ENCODE peak calls at places on chromosome 15, in seven cellular contexts. One of them, this sample, is unnamed.

GRCh38 chr15:78059110-78059839 is 18.2 kb downstream of the TBC1D2B start:
- DNase-seq in astrocyte of the spinal cord: no peak
- DNase-seq in CD4-positive, alpha-beta T cell: no peak
- DNase-seq in stimulated activated CD8-positive, alpha-beta memory T cell treated with anti-CD3 and anti-CD28 coated beads, Interleukin-7, amount 100 ng/mL, for 24 hours: no peak
- DNase-seq in activated CD8-positive, alpha-beta T cell treated with anti-CD3 and anti-CD28 coated beads, Interleukin-2, amount 10 ng/mL, durations not matched to agents 7 days and 5 days: no peak
- DNase-seq in D341Med: no peak
- DNase-seq in astrocyte of the hippocampus: no peak
- DNase-seq in this sample: no peak

GRCh38 chr15:80635953-80636352 is 59.2 kb upstream of the ABHD17C start:
- DNase-seq in astrocyte of the spinal cord: no peak
- DNase-seq in CD4-positive, alpha-beta T cell: no peak
- DNase-seq in stimulated activated CD8-positive, alpha-beta memory T cell treated with anti-CD3 and anti-CD28 coated beads, Interleukin-7, amount 100 ng/mL, for 24 hours: no peak
- DNase-seq in activated CD8-positive, alpha-beta T cell treated with anti-CD3 and anti-CD28 coated beads, Interleukin-2, amount 10 ng/mL, durations not matched to agents 7 days and 5 days: no peak
- DNase-seq in D341Med: no peak
- DNase-seq in astrocyte of the hippocampus: no peak
- DNase-seq in this sample: no peak

GRCh38 chr15:42373936-42374335 is 14.6 kb downstream of the CAPN3 start:
- DNase-seq in astrocyte of the spinal cord: no peak
- DNase-seq in CD4-positive, alpha-beta T cell: no peak
- DNase-seq in stimulated activated CD8-positive, alpha-beta memory T cell treated with anti-CD3 and anti-CD28 coated beads, Interleukin-7, amount 100 ng/mL, for 24 hours: no peak
- DNase-seq in activated CD8-positive, alpha-beta T cell treated with anti-CD3 and anti-CD28 coated beads, Interleukin-2, amount 10 ng/mL, durations not matched to agents 7 days and 5 days: no peak
- DNase-seq in D341Med: no peak
- DNase-seq in astrocyte of the hippocampus: no peak
- DNase-seq in this sample: no peak

GRCh38 chr15:74442604-74443003 is 8.8 kb upstream of the SEMA7A start:
- DNase-seq in astrocyte of the spinal cord: no peak
- DNase-seq in CD4-positive, alpha-beta T cell: no peak
- DNase-seq in stimulated activated CD8-positive, alpha-beta memory T cell treated with anti-CD3 and anti-CD28 coated beads, Interleukin-7, amount 100 ng/mL, for 24 hours: no peak
- DNase-seq in activated CD8-positive, alpha-beta T cell treated with anti-CD3 and anti-CD28 coated beads, Interleukin-2, amount 10 ng/mL, durations not matched to agents 7 days and 5 days: no peak
- DNase-seq in D341Med: no peak
- DNase-seq in astrocyte of the hippocampus: no peak
- DNase-seq in this sample: no peak

GRCh38 chr15:48602358-48603122 is 43.0 kb downstream of the FBN1 start:
- DNase-seq in astrocyte of the spinal cord: peak
- DNase-seq in CD4-positive, alpha-beta T cell: no peak
- DNase-seq in stimulated activated CD8-positive, alpha-beta memory T cell treated with anti-CD3 and anti-CD28 coated beads, Interleukin-7, amount 100 ng/mL, for 24 hours: no peak
- DNase-seq in activated CD8-positive, alpha-beta T cell treated with anti-CD3 and anti-CD28 coated beads, Interleukin-2, amount 10 ng/mL, durations not matched to agents 7 days and 5 days: no peak
- DNase-seq in D341Med: no peak
- DNase-seq in astrocyte of the hippocampus: peak
- DNase-seq in this sample: no peak

GRCh38 chr15:41183580-41183979 is 47.0 kb downstream of the EXD1 start:
- DNase-seq in astrocyte of the spinal cord: peak
- DNase-seq in CD4-positive, alpha-beta T cell: no peak
- DNase-seq in stimulated activated CD8-positive, alpha-beta memory T cell treated with anti-CD3 and anti-CD28 coated beads, Interleukin-7, amount 100 ng/mL, for 24 hours: no peak
- DNase-seq in activated CD8-positive, alpha-beta T cell treated with anti-CD3 and anti-CD28 coated beads, Interleukin-2, amount 10 ng/mL, durations not matched to agents 7 days and 5 days: no peak
- DNase-seq in D341Med: no peak
- DNase-seq in astrocyte of the hippocampus: peak
- DNase-seq in this sample: no peak

GRCh38 chr15:77107068-77107467 is 36.2 kb upstream of the TSPAN3 start:
- DNase-seq in astrocyte of the spinal cord: peak
- DNase-seq in CD4-positive, alpha-beta T cell: no peak
- DNase-seq in stimulated activated CD8-positive, alpha-beta memory T cell treated with anti-CD3 and anti-CD28 coated beads, Interleukin-7, amount 100 ng/mL, for 24 hours: no peak
- DNase-seq in activated CD8-positive, alpha-beta T cell treated with anti-CD3 and anti-CD28 coated beads, Interleukin-2, amount 10 ng/mL, durations not matched to agents 7 days and 5 days: no peak
- DNase-seq in D341Med: no peak
- DNase-seq in astrocyte of the hippocampus: no peak
- DNase-seq in this sample: no peak

GRCh38 chr15:68816795-68817303 is 3.8 kb downstream of the ANP32A start:
- DNase-seq in astrocyte of the spinal cord: no peak
- DNase-seq in CD4-positive, alpha-beta T cell: no peak
- DNase-seq in stimulated activated CD8-positive, alpha-beta memory T cell treated with anti-CD3 and anti-CD28 coated beads, Interleukin-7, amount 100 ng/mL, for 24 hours: no peak
- DNase-seq in activated CD8-positive, alpha-beta T cell treated with anti-CD3 and anti-CD28 coated beads, Interleukin-2, amount 10 ng/mL, durations not matched to agents 7 days and 5 days: peak
- DNase-seq in D341Med: no peak
- DNase-seq in astrocyte of the hippocampus: peak
- DNase-seq in this sample: no peak

GRCh38 chr15:73941871-73942635 is 15.8 kb downstream of the LOXL1 start:
- DNase-seq in astrocyte of the spinal cord: no peak
- DNase-seq in CD4-positive, alpha-beta T cell: peak
- DNase-seq in stimulated activated CD8-positive, alpha-beta memory T cell treated with anti-CD3 and anti-CD28 coated beads, Interleukin-7, amount 100 ng/mL, for 24 hours: no peak
- DNase-seq in activated CD8-positive, alpha-beta T cell treated with anti-CD3 and anti-CD28 coated beads, Interleukin-2, amount 10 ng/mL, durations not matched to agents 7 days and 5 days: peak
- DNase-seq in D341Med: no peak
- DNase-seq in astrocyte of the hippocampus: no peak
- DNase-seq in this sample: no peak

GRCh38 chr15:38670142-38671002 is 105.8 kb upstream of the RASGRP1 start:
- DNase-seq in astrocyte of the spinal cord: no peak
- DNase-seq in CD4-positive, alpha-beta T cell: peak
- DNase-seq in stimulated activated CD8-positive, alpha-beta memory T cell treated with anti-CD3 and anti-CD28 coated beads, Interleukin-7, amount 100 ng/mL, for 24 hours: no peak
- DNase-seq in activated CD8-positive, alpha-beta T cell treated with anti-CD3 and anti-CD28 coated beads, Interleukin-2, amount 10 ng/mL, durations not matched to agents 7 days and 5 days: peak
- DNase-seq in D341Med: no peak
- DNase-seq in astrocyte of the hippocampus: no peak
- DNase-seq in this sample: peak

GRCh38 chr15:90002428-90002844 is 1.3 kb downstream of the ZNF710 start:
- DNase-seq in astrocyte of the spinal cord: peak
- DNase-seq in CD4-positive, alpha-beta T cell: peak
- DNase-seq in stimulated activated CD8-positive, alpha-beta memory T cell treated with anti-CD3 and anti-CD28 coated beads, Interleukin-7, amount 100 ng/mL, for 24 hours: no peak
- DNase-seq in activated CD8-positive, alpha-beta T cell treated with anti-CD3 and anti-CD28 coated beads, Interleukin-2, amount 10 ng/mL, durations not matched to agents 7 days and 5 days: peak
- DNase-seq in D341Med: no peak
- DNase-seq in astrocyte of the hippocampus: peak
- DNase-seq in this sample: no peak

GRCh38 chr15:67085237-67085817 is 19.9 kb downstream of the SMAD3 start:
- DNase-seq in astrocyte of the spinal cord: no peak
- DNase-seq in CD4-positive, alpha-beta T cell: no peak
- DNase-seq in stimulated activated CD8-positive, alpha-beta memory T cell treated with anti-CD3 and anti-CD28 coated beads, Interleukin-7, amount 100 ng/mL, for 24 hours: no peak
- DNase-seq in activated CD8-positive, alpha-beta T cell treated with anti-CD3 and anti-CD28 coated beads, Interleukin-2, amount 10 ng/mL, durations not matched to agents 7 days and 5 days: peak
- DNase-seq in D341Med: no peak
- DNase-seq in astrocyte of the hippocampus: no peak
- DNase-seq in this sample: no peak

This sample was measured in Jurkat, Clone E6-1.